ENCODE peak calls at places on chromosomes 1 and 21, in five cellular contexts. W, F, H, R and I are unnamed samples.

GRCh38 chr21:38965241-38965640 is 159.5 kb downstream of the ETS2 start:
- DNase-seq in W (no peak), F (no peak), H (no peak), R (no peak), I (peak; percentile 79)

GRCh38 chr1:233140519-233140918 is 155.0 kb downstream of the PCNX2 start:
- DNase-seq in W (no peak), F (no peak), H (no peak), R (no peak), I (no peak)

GRCh38 chr1:200182701-200183100 is 155.2 kb downstream of the NR5A2 start:
- DNase-seq in W (no peak), F (no peak), H (no peak), R (no peak), I (no peak)

GRCh38 chr1:36322085-36322785 is 1.2 kb downstream of the EVA1B start:
- DNase-seq in W (no peak), F (no peak), H (no peak), R (no peak), I (no peak)

GRCh38 chr1:154720328-154721301 is 112.6 kb upstream of the ADAR start:
- DNase-seq in W (no peak), F (no peak), H (no peak), R (no peak), I (no peak)

GRCh38 chr1:214551052-214551435 is 358 bp downstream of the PTPN14 start:
- DNase-seq in W (no peak), F (no peak), H (no peak), R (no peak), I (no peak)

GRCh38 chr1:243973169-243973568 is 77.9 kb upstream of the ZBTB18 start:
- DNase-seq in W (no peak), F (no peak), H (no peak), R (no peak), I (no peak)

GRCh38 chr1:201634261-201634660 is 95.3 kb downstream of the NAV1 start:
- DNase-seq in W (no peak), F (no peak), H (no peak), R (no peak), I (no peak)

GRCh38 chr1:12196641-12197482 is 30.1 kb downstream of the TNFRSF1B start:
- DNase-seq in W (no peak), F (no peak), H (no peak), R (no peak), I (peak; percentile 35)

GRCh38 chr1:51564124-51564523 is 45.1 kb upstream of the EPS15 start:
- DNase-seq in W (no peak), F (no peak), H (no peak), R (no peak), I (no peak)

GRCh38 chr1:41557751-41558455 is 73.4 kb upstream of the EDN2 start:
- DNase-seq in W (no peak), F (no peak), H (no peak), R (no peak), I (no peak)

GRCh38 chr1:53062731-53063591 is 948 bp downstream of the PODN start:
- DNase-seq in W (no peak), F (no peak), H (no peak), R (no peak), I (no peak)

GRCh38 chr21:26747216-26747615 is 98.0 kb downstream of the ADAMTS1 start:
- DNase-seq in W (no peak), F (no peak), H (no peak), R (no peak), I (no peak)

GRCh38 chr1:68449901-68450300 is at the start of gene RPE65:
- DNase-seq in W (no peak), F (no peak), H (no peak), R (no peak), I (no peak)

GRCh38 chr1:181990730-181991129 is 70.8 kb downstream of the ZNF648 start:
- DNase-seq in W (no peak), F (no peak), H (no peak), R (no peak), I (no peak)

GRCh38 chr21:38913120-38913975 is 107.6 kb downstream of the ETS2 start:
- DNase-seq in W (no peak), F (no peak), H (peak; percentile 49), R (peak; percentile 77), I (no peak)

GRCh38 chr21:26124421-26124833 is 46.1 kb downstream of the APP start:
- DNase-seq in W (no peak), F (no peak), H (no peak), R (no peak), I (no peak)

GRCh38 chr1:213669964-213670691 is 317.6 kb upstream of the PROX1 start:
- DNase-seq in W (peak; percentile 66), F (no peak), H (no peak), R (no peak), I (no peak)

GRCh38 chr1:11796036-11796828 is 9.5 kb downstream of the MTHFR start:
- DNase-seq in W (no peak), F (no peak), H (peak; percentile 96), R (no peak), I (no peak)

GRCh38 chr21:14382486-14382834 is 486 bp downstream of the HSPA13 start:
- DNase-seq in W (no peak), F (no peak), H (no peak), R (no peak), I (no peak)

GRCh38 chr1:9044241-9044640 is 18.0 kb upstream of the SLC2A7 start:
- DNase-seq in W (no peak), F (no peak), H (no peak), R (no peak), I (no peak)

GRCh38 chr1:2781627-2782026 is 19.9 kb downstream of the TTC34 start:
- DNase-seq in W (no peak), F (no peak), H (no peak), R (no peak), I (no peak)

GRCh38 chr1:2821970-2822620 is 20.6 kb upstream of the TTC34 start:
- DNase-seq in W (no peak), F (no peak), H (peak; percentile 34), R (no peak), I (no peak)

DNA sequence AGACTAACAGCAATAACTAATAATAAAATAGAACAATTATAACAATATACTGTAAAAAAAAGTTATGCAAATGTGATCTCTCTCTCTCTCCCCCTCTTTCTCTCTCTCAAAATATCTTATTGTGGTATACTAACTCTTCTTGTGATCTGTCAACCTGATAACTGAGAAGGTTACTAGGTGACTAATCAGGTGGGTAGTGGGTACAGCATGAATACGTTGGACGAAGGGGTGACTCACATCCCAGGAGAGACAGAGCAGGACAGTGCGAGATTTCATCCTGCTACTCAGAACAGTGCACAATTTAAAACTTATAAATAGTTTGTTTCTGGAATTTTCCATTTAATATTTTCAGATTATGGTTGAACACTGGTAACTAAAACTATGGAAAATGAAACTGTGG is 257.5 kb downstream of the LRRC40 start:
- DNase-seq in W (no peak), F (no peak), H (no peak), R (no peak), I (no peak)
- TF ChIP-seq SP1 in W (no peak), F (no peak), H (no peak), R (no peak), I (no peak)

DNA sequence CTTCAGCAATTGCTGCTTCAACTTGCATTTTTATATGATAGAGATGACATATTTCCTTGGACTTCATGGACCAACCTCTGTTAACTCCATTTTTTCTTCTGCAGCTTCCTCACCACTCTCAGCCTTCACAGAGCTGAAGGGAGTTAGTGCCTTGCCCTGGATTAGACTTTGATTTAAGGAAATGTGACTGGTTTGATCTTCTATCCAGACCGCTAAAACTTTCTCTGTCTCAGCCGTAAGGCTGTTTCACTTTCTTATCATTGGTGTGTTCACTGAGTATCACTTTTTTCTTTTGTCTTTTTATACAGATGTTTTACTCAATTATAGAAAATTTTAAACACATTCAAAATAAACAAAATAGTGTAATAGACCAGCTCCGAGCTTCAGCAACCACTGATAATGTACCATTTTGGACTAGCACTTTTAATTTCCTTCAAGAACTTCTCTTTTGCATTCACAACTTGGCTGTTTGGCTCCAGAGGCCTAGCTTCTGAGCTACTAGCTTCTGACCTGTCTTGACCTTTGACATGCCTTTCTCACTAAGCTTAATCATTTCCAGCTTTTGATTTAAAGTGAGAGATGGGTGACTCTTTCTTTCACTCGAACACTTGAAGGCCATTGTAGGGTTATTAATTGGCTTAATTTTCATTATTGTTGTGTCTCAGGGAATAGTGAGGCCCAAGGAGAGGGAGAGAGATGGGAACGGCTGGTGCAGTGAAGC is 9.3 kb downstream of the NEK7 start:
- DNase-seq in W (no peak), F (no peak), H (no peak), R (no peak), I (no peak)
- TF ChIP-seq ZNF274 in W (no peak), F (no peak), H (no peak), R (no peak), I (no peak)

DNA sequence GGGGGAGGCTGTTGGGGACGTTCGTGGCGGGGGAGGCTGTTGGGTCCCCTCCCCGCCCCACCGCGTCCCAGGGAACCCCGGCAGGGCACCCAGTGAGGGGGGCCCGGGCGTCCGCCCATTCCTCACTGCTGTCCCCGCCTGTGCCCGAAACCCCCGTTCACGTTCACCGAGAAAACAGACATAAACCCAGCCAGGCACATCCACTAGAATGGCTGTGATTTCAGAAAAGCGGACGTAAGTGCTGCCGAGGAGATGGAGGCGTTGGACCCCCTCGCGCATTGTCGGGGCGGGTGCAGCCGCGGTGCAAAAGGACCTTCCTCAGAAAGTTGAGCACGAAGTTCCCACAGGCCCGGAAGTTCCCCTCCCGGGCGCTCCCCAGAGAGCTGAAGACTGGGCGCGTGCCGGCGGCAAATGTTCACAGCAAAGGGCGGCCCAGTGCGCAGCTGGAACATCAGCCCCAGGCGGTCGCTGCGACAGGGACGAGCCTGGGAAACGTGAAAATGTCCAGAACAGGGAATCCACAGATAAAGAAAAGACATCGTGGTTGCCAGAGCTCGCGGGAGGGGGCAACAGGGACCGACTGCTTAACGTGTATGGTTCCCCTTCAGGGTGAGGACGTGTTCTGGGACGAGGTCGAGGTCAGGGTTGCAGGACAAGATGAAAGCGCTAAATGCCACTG is 18.5 kb upstream of the SAMD11 start:
- DNase-seq in W (no peak), F (no peak), H (no peak), R (no peak), I (no peak)
- TF ChIP-seq SP1 in W (no peak), F (no peak), H (no peak), R (no peak), I (no peak)

GRCh38 chr1:231526536-231526935 is 1.9 kb upstream of the TSNAX start:
- DNase-seq in W (no peak), F (no peak), H (no peak), R (no peak), I (no peak)
- TF ChIP-seq ZNF274 in W (no peak), F (no peak), H (no peak), R (no peak), I (no peak)